ENCODE peak calls at places on chromosomes 4 and X, in nine cellular contexts. One of them, this sample, is unnamed. For H3K36me3, the result is how much of the 10 kb centered on the place peaks cover.

GRCh38 chrX:152989292-152989658 is 4.6 kb downstream of the PNMA5 start:
- DNase-seq in HCT116: no peak
- DNase-seq in thyroid gland: no peak
- DNase-seq in ovary: no peak
- DNase-seq in left lung: no peak
- DNase-seq in PC-9: no peak
- DNase-seq in CD4-positive, CD25-positive, alpha-beta regulatory T cell: peak
- DNase-seq in kidney: no peak
- DNase-seq in K562: no peak
- DNase-seq in this sample: no peak

GRCh38 chr4:101419324-101420135 is 72.2 kb upstream of the PPP3CA start:
- DNase-seq in HCT116: no peak
- DNase-seq in thyroid gland: no peak
- DNase-seq in ovary: no peak
- DNase-seq in left lung: no peak
- DNase-seq in PC-9: no peak
- DNase-seq in CD4-positive, CD25-positive, alpha-beta regulatory T cell: no peak
- DNase-seq in kidney: no peak
- DNase-seq in K562: no peak
- DNase-seq in this sample: no peak

GRCh38 chrX:51336584-51336983 is 4.0 kb downstream of the NUDT10 start:
- DNase-seq in HCT116: peak
- DNase-seq in thyroid gland: peak
- DNase-seq in ovary: peak
- DNase-seq in left lung: no peak
- DNase-seq in PC-9: no peak
- DNase-seq in CD4-positive, CD25-positive, alpha-beta regulatory T cell: peak
- DNase-seq in kidney: no peak
- DNase-seq in K562: peak
- DNase-seq in this sample: no peak

GRCh38 chrX:42755820-42756219 is 22.1 kb downstream of the PPP1R2C start:
- DNase-seq in HCT116: no peak
- DNase-seq in thyroid gland: peak
- DNase-seq in ovary: no peak
- DNase-seq in left lung: peak
- DNase-seq in PC-9: peak
- DNase-seq in CD4-positive, CD25-positive, alpha-beta regulatory T cell: no peak
- DNase-seq in kidney: peak
- DNase-seq in K562: no peak
- DNase-seq in this sample: peak

GRCh38 chr4:102253860-102254259 is 91.4 kb downstream of the SLC39A8 start:
- DNase-seq in HCT116: no peak
- DNase-seq in thyroid gland: no peak
- DNase-seq in ovary: no peak
- DNase-seq in left lung: no peak
- DNase-seq in PC-9: no peak
- DNase-seq in CD4-positive, CD25-positive, alpha-beta regulatory T cell: no peak
- DNase-seq in kidney: no peak
- DNase-seq in K562: no peak
- DNase-seq in this sample: no peak

GRCh38 chr4:139587452-139587851 is 31.4 kb upstream of the SETD7 start:
- DNase-seq in HCT116: no peak
- DNase-seq in thyroid gland: no peak
- DNase-seq in ovary: peak
- DNase-seq in left lung: no peak
- DNase-seq in PC-9: no peak
- DNase-seq in CD4-positive, CD25-positive, alpha-beta regulatory T cell: no peak
- DNase-seq in kidney: no peak
- DNase-seq in K562: no peak
- DNase-seq in this sample: no peak

GRCh38 chrX:48045410-48046311 is 25.8 kb downstream of the ZNF630 start:
- DNase-seq in HCT116: peak
- DNase-seq in thyroid gland: no peak
- DNase-seq in ovary: peak
- DNase-seq in left lung: no peak
- DNase-seq in PC-9: peak
- DNase-seq in CD4-positive, CD25-positive, alpha-beta regulatory T cell: no peak
- DNase-seq in kidney: no peak
- DNase-seq in K562: no peak
- DNase-seq in this sample: no peak

GRCh38 chrX:97529801-97530200 is 646.1 kb downstream of the RPA4 start:
- DNase-seq in HCT116: no peak
- DNase-seq in thyroid gland: no peak
- DNase-seq in ovary: no peak
- DNase-seq in left lung: no peak
- DNase-seq in PC-9: no peak
- DNase-seq in CD4-positive, CD25-positive, alpha-beta regulatory T cell: no peak
- DNase-seq in kidney: no peak
- DNase-seq in K562: no peak
- DNase-seq in this sample: no peak

GRCh38 chr4:88672987-88673386 is 24.6 kb downstream of the NAP1L5 start:
- DNase-seq in HCT116: no peak
- DNase-seq in thyroid gland: peak
- DNase-seq in ovary: no peak
- DNase-seq in left lung: no peak
- DNase-seq in PC-9: no peak
- DNase-seq in CD4-positive, CD25-positive, alpha-beta regulatory T cell: peak
- DNase-seq in kidney: no peak
- DNase-seq in K562: peak
- DNase-seq in this sample: no peak

GRCh38 chrX:107565005-107565404 is 63.3 kb upstream of the PRPS1 start:
- DNase-seq in HCT116: no peak
- DNase-seq in thyroid gland: peak
- DNase-seq in ovary: no peak
- DNase-seq in left lung: no peak
- DNase-seq in PC-9: no peak
- DNase-seq in CD4-positive, CD25-positive, alpha-beta regulatory T cell: no peak
- DNase-seq in kidney: no peak
- DNase-seq in K562: no peak
- DNase-seq in this sample: no peak

GRCh38 chr4:48268956-48269860 is at the start of gene TEC:
- DNase-seq in HCT116: peak
- DNase-seq in thyroid gland: peak
- DNase-seq in ovary: peak
- DNase-seq in left lung: peak
- DNase-seq in PC-9: peak
- DNase-seq in CD4-positive, CD25-positive, alpha-beta regulatory T cell: peak
- DNase-seq in kidney: peak
- DNase-seq in K562: peak
- DNase-seq in this sample: peak

GRCh38 chrX:112235547-112235946 is 153.0 kb upstream of the TRPC5 start:
- DNase-seq in HCT116: no peak
- DNase-seq in thyroid gland: peak
- DNase-seq in ovary: no peak
- DNase-seq in left lung: no peak
- DNase-seq in PC-9: no peak
- DNase-seq in CD4-positive, CD25-positive, alpha-beta regulatory T cell: no peak
- DNase-seq in kidney: no peak
- DNase-seq in K562: no peak
- DNase-seq in this sample: no peak

GRCh38 chr4:88738714-88739366 is 41.2 kb upstream of the NAP1L5 start:
- DNase-seq in HCT116: no peak
- DNase-seq in thyroid gland: no peak
- DNase-seq in ovary: no peak
- DNase-seq in left lung: no peak
- DNase-seq in PC-9: no peak
- DNase-seq in CD4-positive, CD25-positive, alpha-beta regulatory T cell: no peak
- DNase-seq in kidney: no peak
- DNase-seq in K562: no peak
- DNase-seq in this sample: no peak

GRCh38 chr4:175253184-175253902 is 335.2 kb downstream of the ADAM29 start:
- DNase-seq in HCT116: peak
- DNase-seq in thyroid gland: no peak
- DNase-seq in ovary: no peak
- DNase-seq in left lung: peak
- DNase-seq in PC-9: no peak
- DNase-seq in CD4-positive, CD25-positive, alpha-beta regulatory T cell: no peak
- DNase-seq in kidney: peak
- DNase-seq in K562: no peak
- DNase-seq in this sample: no peak

GRCh38 chr4:153245775-153246174 is 41.5 kb downstream of the TRIM2 start:
- DNase-seq in HCT116: no peak
- DNase-seq in thyroid gland: no peak
- DNase-seq in ovary: no peak
- DNase-seq in left lung: no peak
- DNase-seq in PC-9: no peak
- DNase-seq in CD4-positive, CD25-positive, alpha-beta regulatory T cell: no peak
- DNase-seq in kidney: no peak
- DNase-seq in K562: no peak
- DNase-seq in this sample: no peak

GRCh38 chr4:157978680-157979361 is 194.0 kb downstream of the GASK1B start:
- DNase-seq in HCT116: peak
- DNase-seq in thyroid gland: peak
- DNase-seq in ovary: peak
- DNase-seq in left lung: no peak
- DNase-seq in PC-9: no peak
- DNase-seq in CD4-positive, CD25-positive, alpha-beta regulatory T cell: peak
- DNase-seq in kidney: no peak
- DNase-seq in K562: peak
- DNase-seq in this sample: no peak

GRCh38 chr4:158450741-158451140 is 70.9 kb upstream of the RXFP1 start:
- DNase-seq in HCT116: no peak
- DNase-seq in thyroid gland: no peak
- DNase-seq in ovary: no peak
- DNase-seq in left lung: no peak
- DNase-seq in PC-9: no peak
- DNase-seq in CD4-positive, CD25-positive, alpha-beta regulatory T cell: no peak
- DNase-seq in kidney: no peak
- DNase-seq in K562: no peak
- DNase-seq in this sample: no peak

GRCh38 chr4:8676676-8677075 is 84.1 kb downstream of the CPZ start:
- DNase-seq in HCT116: no peak
- DNase-seq in thyroid gland: no peak
- DNase-seq in ovary: no peak
- DNase-seq in left lung: no peak
- DNase-seq in PC-9: no peak
- DNase-seq in CD4-positive, CD25-positive, alpha-beta regulatory T cell: no peak
- DNase-seq in kidney: no peak
- DNase-seq in K562: no peak
- DNase-seq in this sample: no peak
- H3K27ac ChIP-seq in HCT116: no peak
- H3K27ac ChIP-seq in thyroid gland: no peak
- H3K27ac ChIP-seq in ovary: no peak
- H3K27ac ChIP-seq in left lung: no peak
- H3K27ac ChIP-seq in PC-9: no peak
- H3K27ac ChIP-seq in CD4-positive, CD25-positive, alpha-beta regulatory T cell: no peak
- H3K27ac ChIP-seq in kidney: no peak
- H3K27ac ChIP-seq in K562: no peak
- H3K27ac ChIP-seq in this sample: no peak

DNA sequence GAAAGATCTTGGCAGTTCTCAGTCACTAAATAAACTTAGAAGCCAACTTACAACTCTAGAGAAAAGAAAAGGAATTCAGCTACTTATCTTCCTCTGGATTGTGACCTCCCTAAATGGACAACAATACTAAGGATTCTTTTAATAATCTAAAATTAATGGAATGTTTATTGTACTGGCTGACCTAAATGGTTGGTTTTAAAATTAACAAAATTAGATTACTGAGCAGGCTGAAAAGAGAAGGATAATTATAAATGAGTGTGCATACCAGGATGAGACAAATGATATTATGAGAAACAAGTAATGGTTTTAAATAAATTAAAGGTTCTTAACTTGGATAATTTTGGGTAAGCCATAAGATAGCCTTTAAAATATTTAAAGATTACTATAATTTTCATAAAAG is 1429.3 kb upstream of the ADGRL3 start:
- DNase-seq in HCT116: no peak
- DNase-seq in thyroid gland: no peak
- DNase-seq in ovary: no peak
- DNase-seq in left lung: no peak
- DNase-seq in PC-9: no peak
- DNase-seq in CD4-positive, CD25-positive, alpha-beta regulatory T cell: no peak
- DNase-seq in kidney: no peak
- DNase-seq in K562: no peak
- DNase-seq in this sample: no peak
- H3K4me3 ChIP-seq in HCT116: no peak
- H3K4me3 ChIP-seq in thyroid gland: no peak
- H3K4me3 ChIP-seq in ovary: no peak
- H3K4me3 ChIP-seq in left lung: no peak
- H3K4me3 ChIP-seq in PC-9: no peak
- H3K4me3 ChIP-seq in CD4-positive, CD25-positive, alpha-beta regulatory T cell: no peak
- H3K4me3 ChIP-seq in kidney: no peak
- H3K4me3 ChIP-seq in K562: no peak
- H3K4me3 ChIP-seq in this sample: no peak

DNA sequence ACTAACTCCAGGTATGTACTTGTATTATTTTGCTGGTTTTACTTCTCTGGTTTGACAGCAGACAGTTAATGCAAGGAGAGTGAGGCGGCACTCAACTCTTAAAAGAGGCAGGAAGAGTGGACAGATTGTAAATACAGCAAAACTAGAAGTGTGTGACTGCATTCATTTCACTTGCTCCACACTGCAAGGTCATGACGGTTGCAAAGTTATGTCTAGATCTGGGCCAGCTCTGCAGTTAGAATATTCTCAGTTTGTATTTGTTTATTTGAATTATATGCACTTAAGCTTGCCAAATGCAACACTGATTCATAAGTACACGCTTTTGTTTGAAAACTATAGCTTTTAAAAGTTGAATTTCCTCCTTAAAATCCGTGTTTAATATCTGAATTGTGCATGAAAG is 148.9 kb downstream of the STIM2 start:
- DNase-seq in HCT116: no peak
- DNase-seq in thyroid gland: no peak
- DNase-seq in ovary: no peak
- DNase-seq in left lung: no peak
- DNase-seq in PC-9: no peak
- DNase-seq in CD4-positive, CD25-positive, alpha-beta regulatory T cell: no peak
- DNase-seq in kidney: no peak
- DNase-seq in K562: no peak
- DNase-seq in this sample: no peak
- H3K36me3 ChIP-seq in HCT116: under half
- H3K36me3 ChIP-seq in thyroid gland: under half
- H3K36me3 ChIP-seq in ovary: under half
- H3K36me3 ChIP-seq in left lung: under half
- H3K36me3 ChIP-seq in PC-9: under half
- H3K36me3 ChIP-seq in CD4-positive, CD25-positive, alpha-beta regulatory T cell: under half
- H3K36me3 ChIP-seq in kidney: under half
- H3K36me3 ChIP-seq in K562: under half
- H3K36me3 ChIP-seq in this sample: under half

DNA sequence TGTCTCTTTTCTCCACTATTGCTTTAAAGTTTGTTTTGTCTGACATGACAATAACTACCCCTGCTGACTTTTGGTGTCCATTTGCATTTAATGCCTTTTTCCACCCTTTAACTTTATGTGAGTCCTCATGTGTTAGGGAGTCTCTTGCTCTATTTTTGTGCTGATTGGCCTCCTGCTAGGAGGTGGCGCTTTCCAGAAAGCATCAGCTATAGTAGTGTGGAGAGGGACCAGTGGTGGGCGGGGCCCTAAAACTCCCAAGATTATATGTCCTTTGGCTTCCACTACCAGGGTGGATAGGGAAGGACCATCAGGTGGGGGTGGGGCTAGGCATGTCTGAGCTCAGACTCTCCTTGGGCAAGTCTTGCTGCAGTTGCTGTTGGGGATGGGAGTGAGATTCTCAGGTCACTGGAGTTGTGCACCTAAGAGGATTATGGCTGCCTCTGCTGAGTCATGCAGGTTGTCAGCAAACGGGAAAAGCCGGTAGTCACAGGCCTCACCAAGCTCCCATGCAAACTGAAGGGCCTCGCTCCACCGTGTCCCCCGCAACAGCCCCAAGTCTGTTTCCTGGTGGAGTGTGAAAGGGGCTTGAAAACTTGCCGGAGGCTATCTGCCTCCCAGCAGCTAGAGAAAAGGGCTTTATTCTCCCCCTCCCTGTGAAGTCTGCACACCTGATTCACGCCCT is 156.3 kb downstream of the CPEB2 start:
- DNase-seq in HCT116: no peak
- DNase-seq in thyroid gland: no peak
- DNase-seq in ovary: no peak
- DNase-seq in left lung: no peak
- DNase-seq in PC-9: no peak
- DNase-seq in CD4-positive, CD25-positive, alpha-beta regulatory T cell: no peak
- DNase-seq in kidney: no peak
- DNase-seq in K562: no peak
- DNase-seq in this sample: no peak
- H3K27ac ChIP-seq in HCT116: no peak
- H3K27ac ChIP-seq in thyroid gland: no peak
- H3K27ac ChIP-seq in ovary: no peak
- H3K27ac ChIP-seq in left lung: no peak
- H3K27ac ChIP-seq in PC-9: no peak
- H3K27ac ChIP-seq in CD4-positive, CD25-positive, alpha-beta regulatory T cell: no peak
- H3K27ac ChIP-seq in kidney: no peak
- H3K27ac ChIP-seq in K562: peak
- H3K27ac ChIP-seq in this sample: no peak

This sample was measured in right atrium auricular region.